ENCODE peak calls at places on chromosomes 11 and 22, in eight cellular contexts. D, U, R, B, M, Q, C and N are unnamed samples.
A peak's percentile ranks its signal among the peaks of the same experiment; 100 is the strongest.

GRCh38 chr22:36659762-36660509 is 43.6 kb downstream of the CACNG2 start:
- DNase-seq in D (peak; percentile 96), U (peak; percentile 91), R (peak; percentile 69), B (peak; percentile 74), M (peak; percentile 97), Q (peak; percentile 78), C (peak; percentile 96), N (peak; percentile 84)

GRCh38 chr11:14585438-14585837 is 58.2 kb upstream of the PDE3B start:
- DNase-seq in D (no peak), U (no peak), R (no peak), B (no peak), M (no peak), Q (no peak), C (no peak), N (no peak)

GRCh38 chr11:122755409-122755808 is 82.9 kb upstream of the CRTAM start:
- DNase-seq in D (no peak), U (no peak), R (no peak), B (no peak), M (no peak), Q (no peak), C (no peak), N (no peak)

GRCh38 chr11:129077191-129077590 is 114.9 kb downstream of the ARHGAP32 start:
- DNase-seq in D (no peak), U (no peak), R (no peak), B (no peak), M (peak; percentile 8), Q (no peak), C (no peak), N (peak; percentile 47)

GRCh38 chr22:42236848-42237247 is 33.6 kb downstream of the TCF20 start:
- DNase-seq in D (no peak), U (peak; percentile 16), R (no peak), B (no peak), M (no peak), Q (no peak), C (no peak), N (no peak)

GRCh38 chr11:29119116-29119515 is 897.7 kb downstream of the KCNA4 start:
- DNase-seq in D (no peak), U (peak; percentile 79), R (no peak), B (no peak), M (no peak), Q (no peak), C (no peak), N (no peak)

GRCh38 chr11:1041471-1041870 is 5.0 kb upstream of the MUC6 start:
- DNase-seq in D (peak; percentile 5), U (no peak), R (no peak), B (no peak), M (peak; percentile 68), Q (no peak), C (no peak), N (peak; percentile 23)

GRCh38 chr11:86672007-86672621 is at the start of gene ME3:
- DNase-seq in D (peak; percentile 70), U (peak; percentile 58), R (no peak), B (peak; percentile 63), M (peak; percentile 87), Q (peak; percentile 79), C (peak; percentile 72), N (peak; percentile 87)

GRCh38 chr11:65297026-65297667 is 17.5 kb upstream of the CDC42EP2 start:
- DNase-seq in D (no peak), U (no peak), R (no peak), B (no peak), M (peak; percentile 84), Q (no peak), C (no peak), N (peak; percentile 72)

GRCh38 chr22:23591203-23591791 is 11.2 kb upstream of the IGLL1 start:
- DNase-seq in D (peak; percentile 43), U (peak; percentile 69), R (peak; percentile 11), B (peak; percentile 82), M (peak; percentile 77), Q (peak; percentile 67), C (peak; percentile 40), N (peak; percentile 82)

GRCh38 chr22:36856121-36856791 is 4.5 kb upstream of the NCF4 start:
- DNase-seq in D (peak; percentile 91), U (peak; percentile 89), R (peak; percentile 64), B (peak; percentile 95), M (peak; percentile 94), Q (peak; percentile 93), C (peak; percentile 77), N (peak; percentile 98)

GRCh38 chr11:64566042-64566914 is 24.7 kb upstream of the SLC22A12 start:
- DNase-seq in D (peak; percentile 47), U (peak; percentile 77), R (no peak), B (peak; percentile 43), M (peak; percentile 60), Q (peak; percentile 57), C (peak; percentile 55), N (peak; percentile 75)

GRCh38 chr22:37996079-37996478 is 11.7 kb upstream of the SOX10 start:
- DNase-seq in D (no peak), U (no peak), R (no peak), B (peak; percentile 13), M (no peak), Q (no peak), C (no peak), N (peak; percentile 79)

GRCh38 chr22:37998543-37998942 is 14.2 kb upstream of the SOX10 start:
- DNase-seq in D (no peak), U (no peak), R (no peak), B (no peak), M (no peak), Q (no peak), C (no peak), N (no peak)

GRCh38 chr22:37994982-37995381 is 10.6 kb upstream of the SOX10 start:
- DNase-seq in D (no peak), U (no peak), R (no peak), B (no peak), M (no peak), Q (no peak), C (no peak), N (no peak)

GRCh38 chr22:37995460-37995859 is 11.1 kb upstream of the SOX10 start:
- DNase-seq in D (no peak), U (no peak), R (no peak), B (no peak), M (no peak), Q (no peak), C (no peak), N (no peak)

GRCh38 chr22:37996515-37997246 is 12.3 kb upstream of the SOX10 start:
- DNase-seq in D (no peak), U (no peak), R (no peak), B (no peak), M (no peak), Q (no peak), C (no peak), N (no peak)
- TF ChIP-seq CTCF in D (no peak), U (no peak), R (no peak), B (no peak), M (no peak), Q (no peak), C (no peak), N (no peak)

DNA sequence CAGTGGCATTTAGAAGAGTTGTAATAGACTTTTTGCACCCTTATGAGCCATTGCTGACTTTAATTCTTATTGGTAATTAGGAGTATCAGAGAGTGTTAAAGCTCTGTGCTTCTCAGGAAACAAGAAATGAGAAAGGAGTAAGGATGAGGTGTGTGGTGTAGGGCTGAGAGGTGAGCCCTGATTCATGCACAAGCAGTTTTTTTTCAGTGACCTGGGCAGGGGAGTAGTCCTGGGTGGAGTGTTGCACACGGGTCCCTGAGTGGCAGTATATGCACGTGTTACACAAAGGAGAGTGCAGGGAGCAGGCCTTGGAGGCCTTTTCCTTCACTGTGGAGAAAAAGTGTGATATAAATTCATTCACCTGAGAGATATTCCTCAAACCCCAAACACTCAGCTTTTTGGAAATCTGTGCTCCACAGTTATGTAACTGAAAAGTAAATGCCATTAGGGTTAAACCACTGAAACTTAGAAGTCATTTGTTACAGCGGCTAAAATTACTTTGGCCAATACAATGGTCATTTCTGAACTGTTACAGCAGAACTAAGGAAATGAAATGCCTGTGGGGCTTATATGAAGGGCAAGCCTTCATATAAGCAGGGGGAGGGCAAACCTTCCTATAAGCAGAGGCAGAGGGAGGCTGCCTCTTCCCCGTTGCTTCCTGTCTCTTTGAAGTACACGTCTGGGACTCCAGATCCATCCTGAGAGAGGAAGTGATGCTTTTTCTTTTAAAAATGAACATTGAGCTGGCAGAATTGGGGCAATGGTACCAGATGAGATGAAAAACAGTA is 62.6 kb upstream of the OLFML1 start:
- DNase-seq in D (no peak), U (no peak), R (no peak), B (no peak), M (no peak), Q (no peak), C (no peak), N (no peak)
- TF ChIP-seq CTCF in D (no peak), U (no peak), R (no peak), B (no peak), M (no peak), Q (no peak), C (no peak), N (no peak)

DNA sequence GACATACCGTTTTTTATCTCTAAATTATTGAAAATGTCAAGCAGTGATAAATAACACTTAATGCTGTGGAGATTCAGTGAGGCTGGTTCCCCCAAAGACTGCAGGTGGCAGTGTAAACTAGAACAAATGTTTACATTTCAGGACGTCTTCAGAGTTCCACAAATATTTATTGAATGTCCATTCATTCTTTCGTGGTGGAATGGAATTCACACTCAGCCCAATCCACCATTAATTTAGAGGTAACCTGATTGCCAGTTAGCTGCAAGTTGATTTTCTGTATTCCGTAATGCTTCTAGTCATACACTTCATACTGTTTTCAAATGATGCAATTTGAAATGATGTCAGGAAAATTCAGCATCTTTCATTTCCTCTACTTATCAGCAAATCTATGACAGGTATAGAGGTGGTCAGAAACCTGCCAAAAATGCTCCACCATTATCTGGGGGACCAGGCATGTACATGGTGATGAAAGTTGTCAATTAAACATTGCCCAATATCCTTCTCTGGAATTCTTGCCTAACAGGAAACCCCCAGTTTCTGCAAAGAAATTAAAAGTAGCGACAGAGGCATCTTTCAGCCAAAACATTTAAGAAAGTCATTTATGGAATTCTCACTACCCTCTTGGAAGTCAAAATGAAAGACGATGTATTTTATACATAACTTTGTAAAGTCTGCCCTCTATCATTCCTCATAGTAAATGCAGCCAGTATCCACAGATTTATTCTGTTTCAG is 94.3 kb upstream of the BMAL1 start:
- DNase-seq in D (no peak), U (peak; percentile 65), R (peak; percentile 12), B (peak; percentile 34), M (no peak), Q (no peak), C (no peak), N (no peak)
- TF ChIP-seq CTCF in D (peak; percentile 40), U (peak; percentile 57), R (peak; percentile 53), B (peak; percentile 59), M (peak; percentile 39), Q (peak; percentile 44), C (peak; percentile 25), N (no peak)

GRCh38 chr22:43926349-43926710 is 2.7 kb downstream of the PNPLA3 start:
- DNase-seq in D (no peak), U (no peak), R (no peak), B (no peak), M (no peak), Q (no peak), C (no peak), N (no peak)

GRCh38 chr22:43923191-43923590 is 414 bp upstream of the PNPLA3 start:
- DNase-seq in D (no peak), U (peak; percentile 26), R (no peak), B (peak; percentile 27), M (no peak), Q (no peak), C (no peak), N (no peak)

GRCh38 chr22:43922123-43922522 is 1.5 kb upstream of the PNPLA3 start:
- DNase-seq in D (no peak), U (no peak), R (no peak), B (no peak), M (no peak), Q (no peak), C (no peak), N (no peak)

GRCh38 chr22:43925433-43926348 is 2.1 kb downstream of the PNPLA3 start:
- DNase-seq in D (no peak), U (no peak), R (no peak), B (no peak), M (no peak), Q (peak; percentile 96), C (no peak), N (no peak)

GRCh38 chr22:43923631-43924548 is at the start of gene PNPLA3:
- DNase-seq in D (peak; percentile 92), U (peak; percentile 80), R (peak; percentile 57), B (peak; percentile 86), M (peak; percentile 95), Q (peak; percentile 99), C (peak; percentile 82), N (peak; percentile 89)
- TF ChIP-seq CTCF in D (no peak), U (peak; percentile 11), R (peak; percentile 16), B (no peak), M (no peak), Q (peak; percentile 19), C (no peak), N (no peak)